ENCODE peak calls at places on chromosome 9, in seven cellular contexts. R is HCT116, T is spleen, E is endodermal cell, B is heart left ventricle, H is left lung, S is right lobe of liver. U is an unnamed sample.
A peak's percentile ranks its signal among the peaks of the same experiment; 100 is the strongest.

GRCh38 chr9:3875371-3876132 is 349.8 kb upstream of the RFX3 start:
- DNase-seq in B (no peak), T (no peak), E (no peak), S (no peak), R (peak; percentile 54), H (no peak), U (no peak)

GRCh38 chr9:89139450-89139849 is 39.2 kb downstream of the SHC3 start:
- DNase-seq in T (no peak), E (no peak), B (no peak), S (no peak), H (no peak), R (no peak), U (no peak)

GRCh38 chr9:86734762-86735161 is 212.5 kb downstream of the GAS1 start:
- DNase-seq in S (no peak), T (no peak), H (no peak), R (no peak), E (no peak), B (no peak), U (no peak)

GRCh38 chr9:128203842-128204551 is 818 bp downstream of the DNM1 start:
- DNase-seq in R (no peak), E (peak; percentile 85), B (no peak), T (no peak), S (peak; percentile 35), H (peak; percentile 85), U (no peak)

GRCh38 chr9:7756088-7756487 is 43.5 kb downstream of the DMAC1 start:
- DNase-seq in S (no peak), H (no peak), R (no peak), T (no peak), E (no peak), B (no peak), U (no peak)

GRCh38 chr9:37379835-37380234 is 42.7 kb upstream of the GRHPR start:
- DNase-seq in H (no peak), E (no peak), S (no peak), R (no peak), T (no peak), B (no peak), U (no peak)

GRCh38 chr9:135287627-135288026 is 192.0 kb upstream of the PPP1R26 start:
- DNase-seq in E (no peak), B (no peak), H (peak; percentile 41), R (no peak), T (no peak), S (peak; percentile 25), U (no peak)

GRCh38 chr9:81633952-81634421 is 55.4 kb downstream of the TLE1 start:
- DNase-seq in R (no peak), H (no peak), S (no peak), T (no peak), E (no peak), B (no peak), U (no peak)

GRCh38 chr9:2367970-2368369 is 253.6 kb upstream of the VLDLR start:
- DNase-seq in T (no peak), S (no peak), B (no peak), R (no peak), H (peak; percentile 31), E (peak; percentile 82), U (no peak)

GRCh38 chr9:134707031-134707680 is 65.6 kb downstream of the COL5A1 start:
- DNase-seq in R (no peak), B (peak; percentile 80), S (no peak), T (no peak), E (no peak), H (peak; percentile 65), U (no peak)

GRCh38 chr9:134598884-134599245 is 42.7 kb upstream of the COL5A1 start:
- DNase-seq in H (no peak), S (no peak), R (no peak), E (no peak), B (no peak), T (no peak), U (no peak)

GRCh38 chr9:76116913-76117312 is 226.4 kb downstream of the PCSK5 start:
- DNase-seq in H (no peak), T (no peak), R (no peak), E (no peak), B (no peak), S (no peak), U (no peak)

GRCh38 chr9:116155700-116156045 is 2.1 kb downstream of the PAPPA start:
- DNase-seq in T (no peak), E (no peak), H (no peak), S (no peak), B (no peak), R (no peak), U (no peak)

GRCh38 chr9:69549310-69550202 is 122.6 kb downstream of the APBA1 start:
- DNase-seq in T (no peak), H (no peak), B (no peak), S (no peak), E (peak; percentile 60), R (peak; percentile 38), U (no peak)

GRCh38 chr9:76687861-76688374 is 76.3 kb upstream of the PCA3 start:
- DNase-seq in S (no peak), T (no peak), H (no peak), E (no peak), R (peak; percentile 8), B (no peak), U (no peak)

GRCh38 chr9:126521089-126521488 is 92.6 kb upstream of the LMX1B start:
- DNase-seq in H (no peak), R (no peak), B (no peak), T (peak; percentile 48), S (no peak), E (no peak), U (no peak)

GRCh38 chr9:134059661-134060395 is 8.0 kb downstream of the BRD3 start:
- DNase-seq in S (peak; percentile 53), E (peak; percentile 47), T (peak; percentile 87), R (no peak), B (no peak), H (peak; percentile 71), U (no peak)

GRCh38 chr9:29039258-29039657 is 1466.0 kb upstream of the C9orf72 start:
- DNase-seq in R (no peak), B (no peak), T (no peak), H (no peak), S (no peak), E (no peak), U (no peak)

GRCh38 chr9:113462781-113463286 is 693 bp upstream of the RGS3 start:
- DNase-seq in H (no peak), B (no peak), T (no peak), S (no peak), R (no peak), E (no peak), U (no peak)

GRCh38 chr9:125529107-125529506 is 177.9 kb downstream of the MAPKAP1 start:
- DNase-seq in B (no peak), R (no peak), T (no peak), S (no peak), H (no peak), E (no peak), U (no peak)

GRCh38 chr9:137025120-137025966 is 2.7 kb downstream of the ABCA2 start:
- DNase-seq in B (no peak), H (no peak), T (peak; percentile 87), E (no peak), R (no peak), S (peak; percentile 95), U (no peak)

DNA sequence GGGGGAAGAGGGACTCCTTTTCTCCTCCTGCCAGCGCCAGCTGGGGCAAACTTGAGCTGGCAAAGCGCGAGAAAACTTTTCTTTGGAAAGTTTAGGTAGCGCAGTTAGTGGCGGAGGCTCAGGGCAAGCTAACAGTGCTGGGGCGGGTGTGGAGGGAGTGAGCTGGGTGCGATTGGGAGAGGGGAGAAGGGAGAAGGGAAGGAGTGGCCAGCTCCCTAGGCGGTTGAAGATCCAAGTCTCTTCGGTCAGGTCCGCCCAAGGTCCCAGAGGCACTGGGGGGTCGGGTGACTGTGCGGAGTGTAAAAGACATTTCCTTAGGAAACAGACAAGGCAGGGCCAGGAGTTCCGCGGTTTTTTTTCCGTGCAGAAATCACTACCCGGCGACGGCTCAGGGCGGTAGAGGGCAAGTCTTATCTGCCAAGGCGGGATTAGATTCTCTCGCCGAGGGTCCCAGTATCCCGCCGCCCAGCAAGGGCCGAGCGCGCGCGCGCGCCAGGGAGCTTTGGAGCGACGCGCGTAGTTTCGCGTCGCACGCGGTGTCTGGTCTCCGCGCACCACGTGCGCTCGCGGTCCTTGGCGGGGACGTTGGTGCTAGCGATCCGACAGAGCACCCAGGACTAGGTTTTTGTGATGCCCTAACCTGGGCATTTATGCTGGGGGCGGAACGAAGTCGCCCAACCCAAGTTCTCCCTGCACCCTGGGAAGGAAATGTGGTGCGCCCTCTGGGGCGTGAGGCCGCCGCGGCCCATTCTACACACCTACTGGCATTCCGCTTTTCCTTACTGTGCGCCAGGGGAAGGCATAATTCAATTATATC is 33.7 kb upstream of the NFIB start:
- DNase-seq in R (no peak), B (peak; percentile 69), H (peak; percentile 58), E (peak; percentile 88), S (no peak), T (no peak), U (no peak)
- H3K4me1 ChIP-seq in R (no peaks in the 10 kb centered on the region), B (peaks cover 40% of the 10 kb centered on the region), H (peaks cover 10% of the 10 kb centered on the region), E (peaks cover 11% of the 10 kb centered on the region), S (peaks cover 19% of the 10 kb centered on the region), T (peaks cover 39% of the 10 kb centered on the region), U (no peaks in the 10 kb centered on the region)

DNA sequence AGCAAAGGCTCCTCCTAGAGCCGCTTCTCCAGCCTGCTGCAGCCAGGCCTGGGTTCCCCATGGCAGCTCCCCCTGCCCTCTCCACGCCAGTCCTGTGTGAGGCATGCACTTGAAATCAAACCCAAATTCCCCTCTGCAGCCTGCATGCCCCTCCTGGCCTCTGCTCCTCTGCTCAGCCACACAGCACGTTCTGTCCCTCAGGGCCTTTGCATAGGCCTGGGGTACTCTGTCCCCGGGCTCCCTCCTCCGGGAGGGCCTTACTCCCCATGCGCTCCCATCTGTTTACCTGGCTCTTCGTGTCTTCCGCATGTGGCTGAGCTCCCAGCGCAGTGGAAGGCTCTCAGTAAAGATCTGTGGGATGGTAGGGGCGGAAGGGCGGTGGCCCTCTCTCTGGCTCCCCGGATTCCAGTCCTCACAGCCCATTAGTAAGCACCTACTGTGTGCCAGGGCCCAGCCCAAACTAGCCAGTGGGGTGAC is 203.5 kb upstream of the IER5L start:
- DNase-seq in E (no peak), R (no peak), S (no peak), H (peak; percentile 69), B (no peak), T (no peak), U (no peak)
- TF ChIP-seq CTCF in E (no peak), R (no peak), S (no peak), H (no peak), B (no peak), T (no peak), U (no peak)

GRCh38 chr9:9752722-9753121 is 860.1 kb downstream of the PTPRD start:
- DNase-seq in B (no peak), R (no peak), E (no peak), H (no peak), T (no peak), S (no peak), U (no peak)
- H3K4me1 ChIP-seq in B (no peaks in the 10 kb centered on the region), R (no peaks in the 10 kb centered on the region), E (no peaks in the 10 kb centered on the region), H (no peaks in the 10 kb centered on the region), T (no peaks in the 10 kb centered on the region), S (peaks cover 6% of the 10 kb centered on the region), U (no peaks in the 10 kb centered on the region)

GRCh38 chr9:85716031-85716877 is 25.5 kb downstream of the AGTPBP1 start:
- DNase-seq in S (no peak), E (no peak), H (no peak), B (no peak), T (no peak), R (no peak), U (no peak)
- TF ChIP-seq CTCF in S (no peak), E (peak; percentile 69), H (no peak), B (no peak), T (no peak), R (peak; percentile 49), U (no peak)

U was measured in CD8-positive, alpha-beta T cell.